ENCODE peak calls at places on chromosomes 7 and 10, in ten cellular contexts. One of them, this sample, is unnamed.

GRCh38 chr7:26533163-26533562 is 241.5 kb downstream of the SNX10 start:
- DNase-seq in stomach: no peak
- DNase-seq in upper lobe of left lung: no peak
- DNase-seq in transverse colon: no peak
- DNase-seq in K562: no peak
- DNase-seq in suprapubic skin: no peak
- DNase-seq in GM12878: no peak
- DNase-seq in HepG2: no peak
- DNase-seq in H1: no peak
- DNase-seq in esophagus muscularis mucosa: no peak
- DNase-seq in this sample: no peak

GRCh38 chr7:129773328-129773731 is 161.8 kb downstream of the NRF1 start:
- DNase-seq in stomach: no peak
- DNase-seq in upper lobe of left lung: no peak
- DNase-seq in transverse colon: no peak
- DNase-seq in K562: no peak
- DNase-seq in suprapubic skin: no peak
- DNase-seq in GM12878: no peak
- DNase-seq in HepG2: no peak
- DNase-seq in H1: no peak
- DNase-seq in esophagus muscularis mucosa: no peak
- DNase-seq in this sample: no peak

GRCh38 chr10:113273151-113273876 is 279.5 kb upstream of the HABP2 start:
- DNase-seq in stomach: no peak
- DNase-seq in upper lobe of left lung: peak; percentile 60
- DNase-seq in transverse colon: peak; percentile 11
- DNase-seq in K562: no peak
- DNase-seq in suprapubic skin: no peak
- DNase-seq in GM12878: no peak
- DNase-seq in HepG2: no peak
- DNase-seq in H1: no peak
- DNase-seq in esophagus muscularis mucosa: no peak
- DNase-seq in this sample: no peak

GRCh38 chr7:133512560-133512959 is 259.7 kb downstream of the EXOC4 start:
- DNase-seq in stomach: no peak
- DNase-seq in upper lobe of left lung: peak; percentile 9
- DNase-seq in transverse colon: no peak
- DNase-seq in K562: no peak
- DNase-seq in suprapubic skin: no peak
- DNase-seq in GM12878: no peak
- DNase-seq in HepG2: no peak
- DNase-seq in H1: no peak
- DNase-seq in esophagus muscularis mucosa: no peak
- DNase-seq in this sample: no peak

GRCh38 chr7:19747740-19748339 is 25.6 kb downstream of the TMEM196 start:
- DNase-seq in stomach: no peak
- DNase-seq in upper lobe of left lung: no peak
- DNase-seq in transverse colon: no peak
- DNase-seq in K562: peak; percentile 28
- DNase-seq in suprapubic skin: no peak
- DNase-seq in GM12878: no peak
- DNase-seq in HepG2: peak; percentile 32
- DNase-seq in H1: no peak
- DNase-seq in esophagus muscularis mucosa: no peak
- DNase-seq in this sample: no peak

GRCh38 chr7:46173526-46174191 is 252.6 kb upstream of the IGFBP3 start:
- DNase-seq in stomach: peak; percentile 65
- DNase-seq in upper lobe of left lung: no peak
- DNase-seq in transverse colon: no peak
- DNase-seq in K562: no peak
- DNase-seq in suprapubic skin: no peak
- DNase-seq in GM12878: no peak
- DNase-seq in HepG2: no peak
- DNase-seq in H1: no peak
- DNase-seq in esophagus muscularis mucosa: peak; percentile 88
- DNase-seq in this sample: no peak

GRCh38 chr10:43680035-43680434 is 31.4 kb upstream of the ZNF32 start:
- DNase-seq in stomach: no peak
- DNase-seq in upper lobe of left lung: no peak
- DNase-seq in transverse colon: no peak
- DNase-seq in K562: peak; percentile 51
- DNase-seq in suprapubic skin: no peak
- DNase-seq in GM12878: no peak
- DNase-seq in HepG2: no peak
- DNase-seq in H1: no peak
- DNase-seq in esophagus muscularis mucosa: no peak
- DNase-seq in this sample: no peak

GRCh38 chr7:97818066-97818663 is 54.0 kb downstream of the ASNS start:
- DNase-seq in stomach: no peak
- DNase-seq in upper lobe of left lung: no peak
- DNase-seq in transverse colon: no peak
- DNase-seq in K562: no peak
- DNase-seq in suprapubic skin: no peak
- DNase-seq in GM12878: no peak
- DNase-seq in HepG2: no peak
- DNase-seq in H1: no peak
- DNase-seq in esophagus muscularis mucosa: no peak
- DNase-seq in this sample: no peak

GRCh38 chr10:135601-136464 is 578 bp downstream of the ZMYND11 start:
- DNase-seq in stomach: peak; percentile 68
- DNase-seq in upper lobe of left lung: peak; percentile 92
- DNase-seq in transverse colon: peak; percentile 76
- DNase-seq in K562: peak; percentile 59
- DNase-seq in suprapubic skin: peak; percentile 81
- DNase-seq in GM12878: no peak
- DNase-seq in HepG2: peak; percentile 25
- DNase-seq in H1: peak; percentile 73
- DNase-seq in esophagus muscularis mucosa: peak; percentile 92
- DNase-seq in this sample: peak; percentile 87

GRCh38 chr10:87593702-87594101 is 66.0 kb upstream of the PAPSS2 start:
- DNase-seq in stomach: no peak
- DNase-seq in upper lobe of left lung: no peak
- DNase-seq in transverse colon: no peak
- DNase-seq in K562: no peak
- DNase-seq in suprapubic skin: no peak
- DNase-seq in GM12878: no peak
- DNase-seq in HepG2: no peak
- DNase-seq in H1: no peak
- DNase-seq in esophagus muscularis mucosa: no peak
- DNase-seq in this sample: no peak

GRCh38 chr10:60480865-60481563 is 91.3 kb upstream of the ANK3 start:
- DNase-seq in stomach: peak; percentile 39
- DNase-seq in upper lobe of left lung: no peak
- DNase-seq in transverse colon: no peak
- DNase-seq in K562: no peak
- DNase-seq in suprapubic skin: no peak
- DNase-seq in GM12878: no peak
- DNase-seq in HepG2: no peak
- DNase-seq in H1: no peak
- DNase-seq in esophagus muscularis mucosa: no peak
- DNase-seq in this sample: no peak

GRCh38 chr10:33279276-33279675 is 55.2 kb downstream of the NRP1 start:
- DNase-seq in stomach: no peak
- DNase-seq in upper lobe of left lung: no peak
- DNase-seq in transverse colon: no peak
- DNase-seq in K562: no peak
- DNase-seq in suprapubic skin: no peak
- DNase-seq in GM12878: no peak
- DNase-seq in HepG2: no peak
- DNase-seq in H1: no peak
- DNase-seq in esophagus muscularis mucosa: no peak
- DNase-seq in this sample: no peak

GRCh38 chr7:41732279-41733062 is 29.6 kb upstream of the INHBA start:
- DNase-seq in stomach: no peak
- DNase-seq in upper lobe of left lung: no peak
- DNase-seq in transverse colon: no peak
- DNase-seq in K562: no peak
- DNase-seq in suprapubic skin: no peak
- DNase-seq in GM12878: no peak
- DNase-seq in HepG2: no peak
- DNase-seq in H1: no peak
- DNase-seq in esophagus muscularis mucosa: no peak
- DNase-seq in this sample: no peak

GRCh38 chr10:31652038-31652437 is 276.6 kb downstream of the ARHGAP12 start:
- DNase-seq in stomach: no peak
- DNase-seq in upper lobe of left lung: no peak
- DNase-seq in transverse colon: no peak
- DNase-seq in K562: no peak
- DNase-seq in suprapubic skin: no peak
- DNase-seq in GM12878: no peak
- DNase-seq in HepG2: no peak
- DNase-seq in H1: no peak
- DNase-seq in esophagus muscularis mucosa: no peak
- DNase-seq in this sample: no peak

GRCh38 chr10:10714327-10714726 is 303.3 kb upstream of the CELF2 start:
- DNase-seq in stomach: no peak
- DNase-seq in upper lobe of left lung: no peak
- DNase-seq in transverse colon: no peak
- DNase-seq in K562: no peak
- DNase-seq in suprapubic skin: no peak
- DNase-seq in GM12878: no peak
- DNase-seq in HepG2: no peak
- DNase-seq in H1: no peak
- DNase-seq in esophagus muscularis mucosa: no peak
- DNase-seq in this sample: no peak

GRCh38 chr7:30755384-30756154 is 3.6 kb downstream of the INMT start:
- DNase-seq in stomach: no peak
- DNase-seq in upper lobe of left lung: peak; percentile 65
- DNase-seq in transverse colon: no peak
- DNase-seq in K562: no peak
- DNase-seq in suprapubic skin: no peak
- DNase-seq in GM12878: no peak
- DNase-seq in HepG2: no peak
- DNase-seq in H1: no peak
- DNase-seq in esophagus muscularis mucosa: no peak
- DNase-seq in this sample: peak; percentile 93
- TF ChIP-seq POLR2AphosphoS5 in stomach: no peak
- TF ChIP-seq POLR2AphosphoS5 in upper lobe of left lung: no peak
- TF ChIP-seq POLR2AphosphoS5 in transverse colon: no peak
- TF ChIP-seq POLR2AphosphoS5 in K562: no peak
- TF ChIP-seq POLR2AphosphoS5 in suprapubic skin: no peak
- TF ChIP-seq POLR2AphosphoS5 in GM12878: no peak
- TF ChIP-seq POLR2AphosphoS5 in HepG2: no peak
- TF ChIP-seq POLR2AphosphoS5 in H1: no peak
- TF ChIP-seq POLR2AphosphoS5 in esophagus muscularis mucosa: peak; percentile 18
- TF ChIP-seq POLR2AphosphoS5 in this sample: peak; percentile 70

GRCh38 chr7:85750454-85750949 is 563.6 kb upstream of the SEMA3D start:
- DNase-seq in stomach: no peak
- DNase-seq in upper lobe of left lung: peak; percentile 34
- DNase-seq in transverse colon: no peak
- DNase-seq in K562: peak; percentile 9
- DNase-seq in suprapubic skin: no peak
- DNase-seq in GM12878: no peak
- DNase-seq in HepG2: peak; percentile 36
- DNase-seq in H1: no peak
- DNase-seq in esophagus muscularis mucosa: no peak
- DNase-seq in this sample: no peak
- TF ChIP-seq EP300 in stomach: no peak
- TF ChIP-seq EP300 in upper lobe of left lung: no peak
- TF ChIP-seq EP300 in transverse colon: no peak
- TF ChIP-seq EP300 in K562: no peak
- TF ChIP-seq EP300 in suprapubic skin: no peak
- TF ChIP-seq EP300 in GM12878: no peak
- TF ChIP-seq EP300 in HepG2: no peak
- TF ChIP-seq EP300 in H1: no peak
- TF ChIP-seq EP300 in esophagus muscularis mucosa: no peak
- TF ChIP-seq EP300 in this sample: no peak

GRCh38 chr10:24453404-24453830 is 244.5 kb downstream of the KIAA1217 start:
- DNase-seq in stomach: no peak
- DNase-seq in upper lobe of left lung: no peak
- DNase-seq in transverse colon: no peak
- DNase-seq in K562: no peak
- DNase-seq in suprapubic skin: no peak
- DNase-seq in GM12878: no peak
- DNase-seq in HepG2: no peak
- DNase-seq in H1: no peak
- DNase-seq in esophagus muscularis mucosa: no peak
- DNase-seq in this sample: no peak

GRCh38 chr10:24449769-24450310 is 240.9 kb downstream of the KIAA1217 start:
- DNase-seq in stomach: no peak
- DNase-seq in upper lobe of left lung: no peak
- DNase-seq in transverse colon: no peak
- DNase-seq in K562: no peak
- DNase-seq in suprapubic skin: no peak
- DNase-seq in GM12878: no peak
- DNase-seq in HepG2: no peak
- DNase-seq in H1: no peak
- DNase-seq in esophagus muscularis mucosa: no peak
- DNase-seq in this sample: no peak

GRCh38 chr10:24452030-24452429 is 243.1 kb downstream of the KIAA1217 start:
- DNase-seq in stomach: no peak
- DNase-seq in upper lobe of left lung: no peak
- DNase-seq in transverse colon: no peak
- DNase-seq in K562: no peak
- DNase-seq in suprapubic skin: no peak
- DNase-seq in GM12878: no peak
- DNase-seq in HepG2: no peak
- DNase-seq in H1: no peak
- DNase-seq in esophagus muscularis mucosa: no peak
- DNase-seq in this sample: no peak

GRCh38 chr10:24449334-24449740 is 240.4 kb downstream of the KIAA1217 start:
- DNase-seq in stomach: no peak
- DNase-seq in upper lobe of left lung: no peak
- DNase-seq in transverse colon: no peak
- DNase-seq in K562: no peak
- DNase-seq in suprapubic skin: no peak
- DNase-seq in GM12878: no peak
- DNase-seq in HepG2: no peak
- DNase-seq in H1: no peak
- DNase-seq in esophagus muscularis mucosa: no peak
- DNase-seq in this sample: no peak

DNA sequence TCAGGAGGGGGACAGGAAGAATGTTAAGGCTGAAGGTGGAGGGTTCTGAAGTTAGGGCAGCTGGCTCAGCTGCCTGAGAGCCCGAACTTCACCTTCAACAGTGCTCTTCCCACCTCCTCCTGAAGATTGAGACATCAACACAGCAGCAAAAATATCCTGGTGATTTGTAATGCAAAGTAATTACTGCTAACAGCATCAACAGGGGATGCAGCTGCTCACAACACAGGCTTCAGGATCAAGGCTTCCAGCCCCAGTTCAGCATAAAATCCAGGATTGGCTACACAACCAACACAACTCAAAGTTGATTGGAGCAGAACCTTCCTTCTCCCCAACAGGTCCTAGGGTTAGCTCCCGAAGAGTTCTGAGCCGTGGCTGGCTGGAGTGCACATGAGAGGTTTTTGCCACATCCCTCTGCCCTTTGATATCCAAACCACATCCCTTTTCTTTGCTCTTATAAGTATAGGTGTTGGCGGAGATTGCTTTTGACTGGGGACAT is 242.4 kb downstream of the KIAA1217 start:
- DNase-seq in stomach: no peak
- DNase-seq in upper lobe of left lung: no peak
- DNase-seq in transverse colon: no peak
- DNase-seq in K562: no peak
- DNase-seq in suprapubic skin: no peak
- DNase-seq in GM12878: no peak
- DNase-seq in HepG2: no peak
- DNase-seq in H1: no peak
- DNase-seq in esophagus muscularis mucosa: no peak
- DNase-seq in this sample: no peak
- TF ChIP-seq POLR2A in stomach: no peak
- TF ChIP-seq POLR2A in upper lobe of left lung: no peak
- TF ChIP-seq POLR2A in transverse colon: no peak
- TF ChIP-seq POLR2A in K562: no peak
- TF ChIP-seq POLR2A in suprapubic skin: no peak
- TF ChIP-seq POLR2A in GM12878: no peak
- TF ChIP-seq POLR2A in HepG2: no peak
- TF ChIP-seq POLR2A in H1: no peak
- TF ChIP-seq POLR2A in esophagus muscularis mucosa: no peak
- TF ChIP-seq POLR2A in this sample: no peak

GRCh38 chr10:124911124-124912051 is 30.5 kb upstream of the ZRANB1 start:
- DNase-seq in stomach: no peak
- DNase-seq in upper lobe of left lung: no peak
- DNase-seq in transverse colon: no peak
- DNase-seq in K562: peak; percentile 22
- DNase-seq in suprapubic skin: no peak
- DNase-seq in GM12878: no peak
- DNase-seq in HepG2: no peak
- DNase-seq in H1: no peak
- DNase-seq in esophagus muscularis mucosa: no peak
- DNase-seq in this sample: no peak
- TF ChIP-seq POLR2AphosphoS5 in stomach: no peak
- TF ChIP-seq POLR2AphosphoS5 in upper lobe of left lung: no peak
- TF ChIP-seq POLR2AphosphoS5 in transverse colon: no peak
- TF ChIP-seq POLR2AphosphoS5 in K562: no peak
- TF ChIP-seq POLR2AphosphoS5 in suprapubic skin: no peak
- TF ChIP-seq POLR2AphosphoS5 in GM12878: no peak
- TF ChIP-seq POLR2AphosphoS5 in HepG2: no peak
- TF ChIP-seq POLR2AphosphoS5 in H1: no peak
- TF ChIP-seq POLR2AphosphoS5 in esophagus muscularis mucosa: no peak
- TF ChIP-seq POLR2AphosphoS5 in this sample: no peak

This sample was measured in sigmoid colon.